ENCODE peak calls at places on chromosomes 5 and 9, in ten cellular contexts. I is epithelial cell of esophagus; T is cardiac fibroblast; H is AG09309; N is CD4-positive, alpha-beta memory T cell; Z is CD4-positive, CD25-positive, alpha-beta regulatory T cell; D is AG04449; K is tibial nerve; M is HCT116; U is fibroblast of mammary gland. R is an unnamed sample.

GRCh38 chr9:75360258-75360657 is 271.9 kb downstream of the OSTF1 start:
- DNase-seq in I (no peak), T (no peak), H (no peak), N (no peak), Z (no peak), D (no peak), K (no peak), M (no peak), U (no peak), R (no peak)

GRCh38 chr5:116415989-116416388 is 158.6 kb downstream of the SEMA6A start:
- DNase-seq in I (no peak), T (no peak), H (no peak), N (no peak), Z (no peak), D (no peak), K (no peak), M (no peak), U (no peak), R (no peak)

GRCh38 chr9:89036862-89037261 is 45.6 kb downstream of the S1PR3 start:
- DNase-seq in I (no peak), T (no peak), H (no peak), N (no peak), Z (no peak), D (no peak), K (no peak), M (no peak), U (no peak), R (no peak)

GRCh38 chr9:105656131-105656921 is 5.9 kb upstream of the TAL2 start:
- DNase-seq in I (peak), T (no peak), H (no peak), N (no peak), Z (peak), D (no peak), K (no peak), M (no peak), U (no peak), R (no peak)

GRCh38 chr9:88400021-88400420 is 11.8 kb downstream of the SPIN1 start:
- DNase-seq in I (peak), T (peak), H (no peak), N (no peak), Z (no peak), D (peak), K (no peak), M (no peak), U (peak), R (peak)

GRCh38 chr5:171483453-171484177 is 64.2 kb downstream of the FGF18 start:
- DNase-seq in I (no peak), T (peak), H (no peak), N (no peak), Z (no peak), D (no peak), K (peak), M (no peak), U (peak), R (peak)

GRCh38 chr5:147397616-147398015 is 112.3 kb downstream of the DPYSL3 start:
- DNase-seq in I (no peak), T (no peak), H (no peak), N (no peak), Z (no peak), D (no peak), K (no peak), M (no peak), U (no peak), R (no peak)

GRCh38 chr9:35611230-35611797 is 6.3 kb downstream of the TESK1 start:
- DNase-seq in I (peak), T (peak), H (no peak), N (peak), Z (peak), D (no peak), K (peak), M (peak), U (peak), R (no peak)

GRCh38 chr5:103891151-103891550 is 328.6 kb upstream of the NUDT12 start:
- DNase-seq in I (no peak), T (no peak), H (no peak), N (no peak), Z (no peak), D (no peak), K (no peak), M (no peak), U (no peak), R (no peak)

DNA sequence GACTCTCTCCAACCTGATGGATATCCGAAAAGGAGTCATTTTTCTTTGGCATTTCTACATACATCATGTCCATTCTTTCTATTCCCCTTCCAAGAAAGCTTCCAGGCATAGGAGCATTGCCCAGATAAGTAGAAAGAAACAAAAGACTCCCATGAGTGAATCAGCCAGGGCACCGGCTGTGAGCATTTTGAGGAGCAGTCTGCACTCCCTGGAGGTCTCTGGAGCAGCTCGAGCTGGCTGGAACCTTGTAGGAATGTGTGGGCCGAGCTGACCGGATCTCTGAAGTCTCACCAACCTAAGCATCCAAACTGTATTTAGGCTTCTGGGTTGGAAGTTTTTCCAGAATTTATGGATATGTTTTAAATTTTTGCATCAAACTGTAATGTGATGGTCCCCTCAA is 161.5 kb upstream of the TRPC7 start:
- DNase-seq in I (no peak), T (no peak), H (no peak), N (no peak), Z (no peak), D (no peak), K (no peak), M (no peak), U (no peak), R (no peak)
- H3K4me3 ChIP-seq in I (no peak), T (no peak), H (no peak), N (no peak), Z (no peak), D (no peak), K (no peak), M (no peak), U (no peak), R (no peak)

GRCh38 chr9:36893911-36894310 is 140.2 kb downstream of the PAX5 start:
- DNase-seq in I (no peak), T (no peak), H (no peak), N (no peak), Z (no peak), D (no peak), K (no peak), M (no peak), U (no peak), R (no peak)

GRCh38 chr9:36893148-36893547 is 140.9 kb downstream of the PAX5 start:
- DNase-seq in I (no peak), T (no peak), H (no peak), N (no peak), Z (no peak), D (no peak), K (no peak), M (no peak), U (no peak), R (no peak)

GRCh38 chr9:36892279-36892678 is 141.8 kb downstream of the PAX5 start:
- DNase-seq in I (peak), T (no peak), H (no peak), N (no peak), Z (no peak), D (no peak), K (no peak), M (no peak), U (no peak), R (no peak)

GRCh38 chr9:36888551-36888950 is 145.5 kb downstream of the PAX5 start:
- DNase-seq in I (no peak), T (no peak), H (no peak), N (no peak), Z (no peak), D (no peak), K (no peak), M (no peak), U (no peak), R (no peak)

DNA sequence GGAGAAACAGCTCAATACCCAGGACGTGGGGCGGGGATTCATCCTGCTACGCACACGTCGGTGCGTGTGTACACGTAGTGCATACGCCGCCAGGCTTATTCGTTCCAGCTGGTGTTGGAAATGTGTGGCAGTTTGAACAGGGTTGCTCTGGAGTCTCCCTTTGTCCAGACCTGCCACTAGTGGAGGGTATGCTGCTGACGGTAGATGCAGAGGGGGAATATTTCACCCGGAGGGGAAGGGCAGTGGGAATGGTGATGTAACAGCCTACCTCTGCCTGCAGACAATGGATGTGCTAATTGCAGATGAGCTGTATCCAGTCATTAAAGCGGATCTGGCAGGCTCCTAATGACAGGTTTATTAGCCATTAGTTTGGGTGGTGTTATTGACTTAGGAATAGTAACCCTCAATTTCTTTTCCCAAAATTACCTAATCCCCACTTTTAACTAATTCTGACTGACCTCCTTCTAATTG is 142.7 kb downstream of the PAX5 start:
- DNase-seq in I (peak), T (no peak), H (no peak), N (no peak), Z (no peak), D (no peak), K (no peak), M (no peak), U (peak), R (no peak)
- H3K4me3 ChIP-seq in I (no peak), T (no peak), H (no peak), N (no peak), Z (no peak), D (no peak), K (no peak), M (no peak), U (no peak), R (no peak)

GRCh38 chr9:93456504-93456903 is 3.1 kb upstream of the FAM120AOS start:
- DNase-seq in I (no peak), T (no peak), H (no peak), N (no peak), Z (peak), D (no peak), K (no peak), M (no peak), U (no peak), R (no peak)
- H3K4me3 ChIP-seq in I (no peak), T (no peak), H (no peak), N (no peak), Z (peak), D (no peak), K (no peak), M (no peak), U (no peak), R (no peak)

GRCh38 chr5:163503106-163504090 is 2.0 kb upstream of the MAT2B start:
- DNase-seq in I (peak), T (peak), H (no peak), N (peak), Z (peak), D (no peak), K (peak), M (peak), U (peak), R (no peak)

GRCh38 chr5:163504091-163504931 is 1.1 kb upstream of the MAT2B start:
- DNase-seq in I (peak), T (peak), H (no peak), N (peak), Z (peak), D (no peak), K (peak), M (no peak), U (peak), R (no peak)

GRCh38 chr5:163506726-163507125 is 1.3 kb downstream of the MAT2B start:
- DNase-seq in I (peak), T (peak), H (no peak), N (peak), Z (peak), D (no peak), K (no peak), M (no peak), U (peak), R (no peak)

GRCh38 chr5:163505049-163505474 is 357 bp upstream of the MAT2B start:
- DNase-seq in I (no peak), T (no peak), H (no peak), N (no peak), Z (no peak), D (no peak), K (no peak), M (no peak), U (no peak), R (no peak)

DNA sequence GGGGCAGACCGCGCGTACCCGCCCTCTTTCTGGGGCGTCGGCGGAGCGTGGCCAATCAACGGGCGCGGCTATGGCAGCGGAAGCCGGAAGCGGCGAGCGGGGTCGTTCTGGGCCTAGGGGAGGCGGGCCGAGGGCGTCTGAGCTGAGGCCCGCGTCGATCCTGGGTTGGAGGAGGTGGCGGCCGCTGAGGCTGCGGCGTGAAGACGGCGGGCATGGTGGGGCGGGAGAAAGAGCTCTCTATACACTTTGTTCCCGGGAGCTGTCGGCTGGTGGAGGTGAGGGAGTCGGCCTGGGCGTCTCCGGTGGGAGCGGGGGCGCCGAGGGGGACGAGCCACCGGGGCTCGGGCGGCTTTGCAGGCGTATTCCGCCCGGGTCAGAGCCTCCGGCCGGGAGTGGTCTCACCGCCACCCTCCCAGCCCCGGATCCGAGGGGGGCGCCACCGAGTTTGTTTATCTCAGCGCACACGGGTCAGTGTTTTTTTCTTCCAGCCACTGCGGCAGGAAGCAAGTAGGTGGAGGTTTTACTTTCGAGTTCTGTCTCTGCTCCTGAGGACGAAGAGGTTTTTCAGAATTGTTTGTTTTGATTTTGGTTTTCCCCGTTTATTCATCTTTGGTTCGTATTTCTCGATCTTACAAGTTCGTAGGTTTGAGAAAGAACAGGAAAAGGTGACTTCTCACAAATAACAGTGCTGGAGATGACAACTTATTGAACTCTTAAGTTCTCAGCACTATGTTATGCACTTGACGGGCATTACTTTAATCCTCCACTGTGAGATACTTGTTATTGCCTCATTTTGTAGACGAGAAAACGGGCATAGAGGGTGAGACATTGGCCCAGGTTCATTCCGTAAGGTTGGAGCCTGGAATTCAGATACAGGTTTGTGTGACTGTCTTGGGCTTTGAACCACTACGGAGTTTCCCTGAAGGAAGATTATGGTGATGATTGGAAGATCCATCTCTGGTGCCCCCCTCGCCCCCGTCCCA is at the start of gene MAT2B:
- DNase-seq in I (peak), T (peak), H (no peak), N (peak), Z (peak), D (no peak), K (peak), M (peak), U (peak), R (peak)
- H3K4me3 ChIP-seq in I (peak), T (peak), H (peak), N (peak), Z (peak), D (peak), K (peak), M (peak), U (peak), R (peak)

GRCh38 chr9:4700093-4700492 is 20.7 kb downstream of the CDC37L1 start:
- DNase-seq in I (no peak), T (no peak), H (no peak), N (no peak), Z (no peak), D (no peak), K (no peak), M (no peak), U (no peak), R (no peak)

GRCh38 chr9:4700932-4701331 is 21.6 kb downstream of the CDC37L1 start:
- DNase-seq in I (no peak), T (no peak), H (no peak), N (no peak), Z (no peak), D (no peak), K (no peak), M (no peak), U (no peak), R (no peak)

GRCh38 chr9:4706971-4707622 is 27.7 kb downstream of the CDC37L1 start:
- DNase-seq in I (no peak), T (no peak), H (no peak), N (no peak), Z (peak), D (no peak), K (no peak), M (no peak), U (no peak), R (no peak)

DNA sequence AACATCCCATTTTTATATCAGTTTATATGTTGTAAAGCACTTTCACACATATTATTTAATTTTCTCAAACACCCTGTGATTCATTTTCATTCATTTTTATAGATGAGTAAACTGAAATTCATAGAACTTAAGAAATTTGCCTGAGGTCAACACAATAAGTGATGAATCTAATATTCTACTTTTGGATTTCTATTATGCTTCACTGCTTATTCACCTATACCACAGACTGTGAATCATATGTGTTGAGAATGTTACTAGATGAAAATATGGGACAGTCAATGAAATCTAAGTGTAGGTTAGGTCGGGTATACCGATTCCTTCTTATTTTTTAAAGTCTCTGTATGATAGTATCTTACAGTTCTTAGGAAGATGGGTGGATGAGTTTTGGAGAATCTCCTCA is 24.8 kb downstream of the CDC37L1 start:
- DNase-seq in I (peak), T (no peak), H (no peak), N (no peak), Z (no peak), D (no peak), K (no peak), M (no peak), U (no peak), R (no peak)
- H3K4me3 ChIP-seq in I (no peak), T (no peak), H (no peak), N (no peak), Z (no peak), D (no peak), K (no peak), M (no peak), U (no peak), R (no peak)